ENCODE peak calls at places on chromosomes 7 and 10, in eight cellular contexts. One of them, this sample, is unnamed.

GRCh38 chr7:13879994-13880686 is 109.3 kb downstream of the ETV1 start:
- DNase-seq in fibroblast of lung: peak; percentile 20
- DNase-seq in left ventricle myocardium inferior: no peak
- DNase-seq in heart left ventricle: no peak
- DNase-seq in hepatocyte: no peak
- DNase-seq in brain microvascular endothelial cell: peak; percentile 42
- DNase-seq in suprapubic skin: no peak
- DNase-seq in CD8-positive, alpha-beta T cell: no peak
- DNase-seq in this sample: no peak

GRCh38 chr10:132925071-132925561 is 17.3 kb downstream of the CFAP46 start:
- DNase-seq in fibroblast of lung: no peak
- DNase-seq in left ventricle myocardium inferior: no peak
- DNase-seq in heart left ventricle: peak; percentile 54
- DNase-seq in hepatocyte: no peak
- DNase-seq in brain microvascular endothelial cell: no peak
- DNase-seq in suprapubic skin: no peak
- DNase-seq in CD8-positive, alpha-beta T cell: no peak
- DNase-seq in this sample: no peak

GRCh38 chr7:95608344-95609173 is 12.2 kb upstream of the PDK4 start:
- DNase-seq in fibroblast of lung: peak; percentile 100
- DNase-seq in left ventricle myocardium inferior: peak; percentile 93
- DNase-seq in heart left ventricle: peak; percentile 93
- DNase-seq in hepatocyte: peak; percentile 95
- DNase-seq in brain microvascular endothelial cell: peak; percentile 93
- DNase-seq in suprapubic skin: peak; percentile 95
- DNase-seq in CD8-positive, alpha-beta T cell: no peak
- DNase-seq in this sample: peak; percentile 30

GRCh38 chr7:33744293-33744692 is 161.0 kb upstream of the BMPER start:
- DNase-seq in fibroblast of lung: peak; percentile 38
- DNase-seq in left ventricle myocardium inferior: no peak
- DNase-seq in heart left ventricle: no peak
- DNase-seq in hepatocyte: peak; percentile 32
- DNase-seq in brain microvascular endothelial cell: no peak
- DNase-seq in suprapubic skin: no peak
- DNase-seq in CD8-positive, alpha-beta T cell: no peak
- DNase-seq in this sample: no peak

GRCh38 chr10:119637631-119638030 is 13.5 kb upstream of the BAG3 start:
- DNase-seq in fibroblast of lung: no peak
- DNase-seq in left ventricle myocardium inferior: no peak
- DNase-seq in heart left ventricle: no peak
- DNase-seq in hepatocyte: no peak
- DNase-seq in brain microvascular endothelial cell: no peak
- DNase-seq in suprapubic skin: no peak
- DNase-seq in CD8-positive, alpha-beta T cell: no peak
- DNase-seq in this sample: no peak

GRCh38 chr10:119413738-119414611 is 128.5 kb downstream of the RGS10 start:
- DNase-seq in fibroblast of lung: peak; percentile 100
- DNase-seq in left ventricle myocardium inferior: peak; percentile 66
- DNase-seq in heart left ventricle: peak; percentile 75
- DNase-seq in hepatocyte: peak; percentile 69
- DNase-seq in brain microvascular endothelial cell: peak; percentile 40
- DNase-seq in suprapubic skin: no peak
- DNase-seq in CD8-positive, alpha-beta T cell: no peak
- DNase-seq in this sample: no peak

GRCh38 chr10:62831346-62831745 is 15.2 kb upstream of the EGR2 start:
- DNase-seq in fibroblast of lung: peak; percentile 67
- DNase-seq in left ventricle myocardium inferior: no peak
- DNase-seq in heart left ventricle: no peak
- DNase-seq in hepatocyte: no peak
- DNase-seq in brain microvascular endothelial cell: peak; percentile 83
- DNase-seq in suprapubic skin: no peak
- DNase-seq in CD8-positive, alpha-beta T cell: no peak
- DNase-seq in this sample: no peak

GRCh38 chr10:87546221-87546620 is 41.5 kb downstream of the MINPP1 start:
- DNase-seq in fibroblast of lung: peak; percentile 48
- DNase-seq in left ventricle myocardium inferior: no peak
- DNase-seq in heart left ventricle: no peak
- DNase-seq in hepatocyte: no peak
- DNase-seq in brain microvascular endothelial cell: peak; percentile 18
- DNase-seq in suprapubic skin: no peak
- DNase-seq in CD8-positive, alpha-beta T cell: no peak
- DNase-seq in this sample: no peak

GRCh38 chr10:24944512-24945255 is 7.7 kb downstream of the PRTFDC1 start:
- DNase-seq in fibroblast of lung: peak; percentile 70
- DNase-seq in left ventricle myocardium inferior: no peak
- DNase-seq in heart left ventricle: no peak
- DNase-seq in hepatocyte: peak; percentile 78
- DNase-seq in brain microvascular endothelial cell: peak; percentile 19
- DNase-seq in suprapubic skin: no peak
- DNase-seq in CD8-positive, alpha-beta T cell: no peak
- DNase-seq in this sample: no peak

GRCh38 chr10:3773465-3774017 is 11.5 kb downstream of the KLF6 start:
- DNase-seq in fibroblast of lung: peak; percentile 59
- DNase-seq in left ventricle myocardium inferior: no peak
- DNase-seq in heart left ventricle: no peak
- DNase-seq in hepatocyte: no peak
- DNase-seq in brain microvascular endothelial cell: peak; percentile 73
- DNase-seq in suprapubic skin: no peak
- DNase-seq in CD8-positive, alpha-beta T cell: no peak
- DNase-seq in this sample: no peak

GRCh38 chr7:98323597-98324322 is 42.3 kb downstream of the BRI3 start:
- DNase-seq in fibroblast of lung: peak; percentile 41
- DNase-seq in left ventricle myocardium inferior: no peak
- DNase-seq in heart left ventricle: no peak
- DNase-seq in hepatocyte: no peak
- DNase-seq in brain microvascular endothelial cell: peak; percentile 20
- DNase-seq in suprapubic skin: no peak
- DNase-seq in CD8-positive, alpha-beta T cell: no peak
- DNase-seq in this sample: no peak

GRCh38 chr7:155804431-155804831 is 7.8 kb downstream of the SHH start:
- DNase-seq in fibroblast of lung: no peak
- DNase-seq in left ventricle myocardium inferior: no peak
- DNase-seq in heart left ventricle: peak; percentile 34
- DNase-seq in hepatocyte: no peak
- DNase-seq in brain microvascular endothelial cell: no peak
- DNase-seq in suprapubic skin: no peak
- DNase-seq in CD8-positive, alpha-beta T cell: no peak
- DNase-seq in this sample: no peak

GRCh38 chr10:16777473-16778370 is 39.5 kb downstream of the RSU1 start:
- DNase-seq in fibroblast of lung: peak; percentile 70
- DNase-seq in left ventricle myocardium inferior: no peak
- DNase-seq in heart left ventricle: no peak
- DNase-seq in hepatocyte: peak; percentile 76
- DNase-seq in brain microvascular endothelial cell: peak; percentile 62
- DNase-seq in suprapubic skin: no peak
- DNase-seq in CD8-positive, alpha-beta T cell: no peak
- DNase-seq in this sample: no peak

GRCh38 chr10:17682236-17682946 is 38.4 kb downstream of the STAM start:
- DNase-seq in fibroblast of lung: peak; percentile 12
- DNase-seq in left ventricle myocardium inferior: no peak
- DNase-seq in heart left ventricle: no peak
- DNase-seq in hepatocyte: no peak
- DNase-seq in brain microvascular endothelial cell: no peak
- DNase-seq in suprapubic skin: no peak
- DNase-seq in CD8-positive, alpha-beta T cell: no peak
- DNase-seq in this sample: no peak

GRCh38 chr7:139725077-139725476 is 52.7 kb downstream of the HIPK2 start:
- DNase-seq in fibroblast of lung: peak; percentile 96
- DNase-seq in left ventricle myocardium inferior: no peak
- DNase-seq in heart left ventricle: no peak
- DNase-seq in hepatocyte: no peak
- DNase-seq in brain microvascular endothelial cell: peak; percentile 68
- DNase-seq in suprapubic skin: no peak
- DNase-seq in CD8-positive, alpha-beta T cell: no peak
- DNase-seq in this sample: no peak

GRCh38 chr10:124180947-124181549 is 87.7 kb upstream of the CHST15 start:
- DNase-seq in fibroblast of lung: peak; percentile 18
- DNase-seq in left ventricle myocardium inferior: no peak
- DNase-seq in heart left ventricle: no peak
- DNase-seq in hepatocyte: no peak
- DNase-seq in brain microvascular endothelial cell: peak; percentile 75
- DNase-seq in suprapubic skin: no peak
- DNase-seq in CD8-positive, alpha-beta T cell: no peak
- DNase-seq in this sample: no peak

GRCh38 chr7:133950856-133951255 is 176.3 kb upstream of the LRGUK start:
- DNase-seq in fibroblast of lung: no peak
- DNase-seq in left ventricle myocardium inferior: no peak
- DNase-seq in heart left ventricle: no peak
- DNase-seq in hepatocyte: no peak
- DNase-seq in brain microvascular endothelial cell: no peak
- DNase-seq in suprapubic skin: no peak
- DNase-seq in CD8-positive, alpha-beta T cell: no peak
- DNase-seq in this sample: no peak

GRCh38 chr7:33444501-33444900 is 315.1 kb downstream of the BBS9 start:
- DNase-seq in fibroblast of lung: peak; percentile 97
- DNase-seq in left ventricle myocardium inferior: no peak
- DNase-seq in heart left ventricle: no peak
- DNase-seq in hepatocyte: peak; percentile 41
- DNase-seq in brain microvascular endothelial cell: no peak
- DNase-seq in suprapubic skin: no peak
- DNase-seq in CD8-positive, alpha-beta T cell: no peak
- DNase-seq in this sample: no peak

GRCh38 chr7:47303695-47304453 is 278.0 kb downstream of the TNS3 start:
- DNase-seq in fibroblast of lung: no peak
- DNase-seq in left ventricle myocardium inferior: no peak
- DNase-seq in heart left ventricle: no peak
- DNase-seq in hepatocyte: no peak
- DNase-seq in brain microvascular endothelial cell: no peak
- DNase-seq in suprapubic skin: no peak
- DNase-seq in CD8-positive, alpha-beta T cell: no peak
- DNase-seq in this sample: no peak

GRCh38 chr10:100996678-100997363 is 2.8 kb upstream of the LZTS2 start:
- DNase-seq in fibroblast of lung: no peak
- DNase-seq in left ventricle myocardium inferior: no peak
- DNase-seq in heart left ventricle: no peak
- DNase-seq in hepatocyte: peak; percentile 70
- DNase-seq in brain microvascular endothelial cell: no peak
- DNase-seq in suprapubic skin: no peak
- DNase-seq in CD8-positive, alpha-beta T cell: no peak
- DNase-seq in this sample: peak; percentile 24

GRCh38 chr7:139566736-139567646 is 43.5 kb downstream of the CLEC2L start:
- DNase-seq in fibroblast of lung: no peak
- DNase-seq in left ventricle myocardium inferior: no peak
- DNase-seq in heart left ventricle: no peak
- DNase-seq in hepatocyte: no peak
- DNase-seq in brain microvascular endothelial cell: no peak
- DNase-seq in suprapubic skin: peak; percentile 38
- DNase-seq in CD8-positive, alpha-beta T cell: no peak
- DNase-seq in this sample: no peak

GRCh38 chr10:109588259-109588658 is 335.1 kb downstream of the XPNPEP1 start:
- DNase-seq in fibroblast of lung: no peak
- DNase-seq in left ventricle myocardium inferior: no peak
- DNase-seq in heart left ventricle: no peak
- DNase-seq in hepatocyte: no peak
- DNase-seq in brain microvascular endothelial cell: no peak
- DNase-seq in suprapubic skin: no peak
- DNase-seq in CD8-positive, alpha-beta T cell: no peak
- DNase-seq in this sample: no peak

DNA sequence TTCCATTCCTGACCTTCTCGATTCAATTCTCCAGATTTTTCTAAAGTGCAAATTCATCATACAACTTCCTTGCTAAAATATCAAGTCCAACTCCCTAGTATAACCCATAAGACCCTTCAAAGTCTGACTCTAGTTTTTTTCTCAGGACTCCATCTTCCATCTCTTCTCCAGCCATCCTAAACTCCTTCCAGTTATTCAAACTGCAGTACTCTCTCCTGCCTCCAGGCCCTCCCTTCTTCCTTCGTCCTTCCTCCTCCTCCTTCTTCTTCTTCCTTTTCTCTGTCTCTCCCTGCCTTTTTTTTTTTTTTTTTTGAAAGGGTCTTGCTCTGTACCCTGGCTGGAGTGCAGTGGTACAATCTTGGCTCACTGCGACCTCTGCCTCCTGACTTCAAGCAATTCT is 111.9 kb downstream of the RELN start:
- DNase-seq in fibroblast of lung: no peak
- DNase-seq in left ventricle myocardium inferior: no peak
- DNase-seq in heart left ventricle: no peak
- DNase-seq in hepatocyte: no peak
- DNase-seq in brain microvascular endothelial cell: no peak
- DNase-seq in suprapubic skin: no peak
- DNase-seq in CD8-positive, alpha-beta T cell: no peak
- DNase-seq in this sample: no peak
- TF ChIP-seq CTCF in fibroblast of lung: no peak
- TF ChIP-seq CTCF in left ventricle myocardium inferior: no peak
- TF ChIP-seq CTCF in heart left ventricle: no peak
- TF ChIP-seq CTCF in hepatocyte: no peak
- TF ChIP-seq CTCF in brain microvascular endothelial cell: peak; percentile 28
- TF ChIP-seq CTCF in suprapubic skin: no peak
- TF ChIP-seq CTCF in CD8-positive, alpha-beta T cell: no peak
- TF ChIP-seq CTCF in this sample: no peak

GRCh38 chr10:110803830-110804338 is 67.8 kb upstream of the PDCD4 start:
- DNase-seq in fibroblast of lung: peak; percentile 49
- DNase-seq in left ventricle myocardium inferior: no peak
- DNase-seq in heart left ventricle: no peak
- DNase-seq in hepatocyte: peak; percentile 78
- DNase-seq in brain microvascular endothelial cell: no peak
- DNase-seq in suprapubic skin: no peak
- DNase-seq in CD8-positive, alpha-beta T cell: no peak
- DNase-seq in this sample: peak; percentile 31
- TF ChIP-seq CTCF in fibroblast of lung: peak; percentile 73
- TF ChIP-seq CTCF in left ventricle myocardium inferior: peak; percentile 69
- TF ChIP-seq CTCF in heart left ventricle: peak; percentile 49
- TF ChIP-seq CTCF in hepatocyte: peak; percentile 60
- TF ChIP-seq CTCF in brain microvascular endothelial cell: peak; percentile 80
- TF ChIP-seq CTCF in suprapubic skin: peak; percentile 47
- TF ChIP-seq CTCF in CD8-positive, alpha-beta T cell: peak; percentile 58
- TF ChIP-seq CTCF in this sample: peak; percentile 53

GRCh38 chr7:15720849-15721471 is 34.5 kb upstream of the MEOX2 start:
- DNase-seq in fibroblast of lung: peak; percentile 74
- DNase-seq in left ventricle myocardium inferior: no peak
- DNase-seq in heart left ventricle: no peak
- DNase-seq in hepatocyte: peak; percentile 49
- DNase-seq in brain microvascular endothelial cell: peak; percentile 77
- DNase-seq in suprapubic skin: no peak
- DNase-seq in CD8-positive, alpha-beta T cell: no peak
- DNase-seq in this sample: no peak
- TF ChIP-seq CTCF in fibroblast of lung: peak; percentile 80
- TF ChIP-seq CTCF in left ventricle myocardium inferior: peak; percentile 83
- TF ChIP-seq CTCF in heart left ventricle: peak; percentile 62
- TF ChIP-seq CTCF in hepatocyte: peak; percentile 73
- TF ChIP-seq CTCF in brain microvascular endothelial cell: peak; percentile 75
- TF ChIP-seq CTCF in suprapubic skin: peak; percentile 57
- TF ChIP-seq CTCF in CD8-positive, alpha-beta T cell: no peak
- TF ChIP-seq CTCF in this sample: no peak

GRCh38 chr10:97333351-97333600 is 1.3 kb downstream of the FRAT2 start:
- DNase-seq in fibroblast of lung: peak; percentile 55
- DNase-seq in left ventricle myocardium inferior: no peak
- DNase-seq in heart left ventricle: no peak
- DNase-seq in hepatocyte: peak; percentile 52
- DNase-seq in brain microvascular endothelial cell: no peak
- DNase-seq in suprapubic skin: no peak
- DNase-seq in CD8-positive, alpha-beta T cell: no peak
- DNase-seq in this sample: no peak
- TF ChIP-seq CTCF in fibroblast of lung: peak; percentile 21
- TF ChIP-seq CTCF in left ventricle myocardium inferior: no peak
- TF ChIP-seq CTCF in heart left ventricle: no peak
- TF ChIP-seq CTCF in hepatocyte: no peak
- TF ChIP-seq CTCF in brain microvascular endothelial cell: peak; percentile 48
- TF ChIP-seq CTCF in suprapubic skin: no peak
- TF ChIP-seq CTCF in CD8-positive, alpha-beta T cell: no peak
- TF ChIP-seq CTCF in this sample: no peak

This sample was measured in natural killer cell.